ENCODE peak calls at places on chromosomes 6 and 20, in ten cellular contexts. X, E, Y, S, A, G, B, L, Q and K are unnamed samples.

GRCh38 chr20:38271609-38272120 is 11.1 kb upstream of the KIAA1755 start:
- DNase-seq in G (peak), Y (no peak), B (no peak), E (no peak), Q (no peak), L (no peak), S (no peak), A (no peak), X (no peak), K (no peak)

GRCh38 chr6:25249133-25249532 is 30.0 kb upstream of the CARMIL1 start:
- DNase-seq in E (no peak), G (no peak), Y (no peak), X (no peak), A (no peak), L (no peak), B (no peak), S (no peak), Q (no peak), K (no peak)

GRCh38 chr20:36768768-36769430 is 4.7 kb downstream of the DSN1 start:
- DNase-seq in Q (no peak), G (no peak), S (no peak), E (no peak), L (no peak), X (no peak), A (no peak), Y (peak), B (no peak), K (no peak)

GRCh38 chr6:144019929-144020328 is 11.9 kb upstream of the PLAGL1 start:
- DNase-seq in S (no peak), B (no peak), E (no peak), Y (no peak), L (no peak), A (no peak), Q (no peak), G (no peak), X (no peak), K (no peak)

GRCh38 chr20:52649727-52650126 is 322.4 kb upstream of the TSHZ2 start:
- DNase-seq in L (no peak), Y (no peak), E (no peak), S (no peak), X (no peak), B (no peak), G (no peak), Q (no peak), A (no peak), K (no peak)

GRCh38 chr20:4099905-4100675 is 84.7 kb upstream of the RNF24 start:
- DNase-seq in A (no peak), B (no peak), E (no peak), L (no peak), X (no peak), S (no peak), G (no peak), Y (peak), Q (no peak), K (no peak)

GRCh38 chr20:51366155-51366886 is 176.2 kb downstream of the NFATC2 start:
- DNase-seq in S (peak), L (no peak), B (peak), Q (no peak), E (peak), X (peak), Y (peak), G (peak), A (peak), K (no peak)

GRCh38 chr6:131954099-131954774 is 3.1 kb upstream of the CCN2 start:
- DNase-seq in Y (peak), E (no peak), Q (no peak), L (no peak), A (no peak), X (peak), B (no peak), G (peak), S (no peak), K (no peak)

GRCh38 chr6:11535801-11536230 is 1.7 kb upstream of the TMEM170B start:
- DNase-seq in L (no peak), E (no peak), B (no peak), Q (no peak), S (peak), G (peak), A (no peak), Y (peak), X (peak), K (no peak)

GRCh38 chr6:43290905-43291355 is 7.1 kb upstream of the SLC22A7 start:
- DNase-seq in X (no peak), Y (no peak), Q (no peak), L (no peak), E (no peak), G (no peak), A (no peak), S (no peak), B (no peak), K (no peak)

GRCh38 chr6:117605169-117605826 is 3.0 kb upstream of the GOPC start:
- DNase-seq in B (no peak), G (peak), Q (peak), Y (peak), L (peak), A (peak), S (peak), X (peak), E (peak), K (peak)

GRCh38 chr6:35638679-35639078 is 50.0 kb downstream of the FKBP5 start:
- DNase-seq in L (no peak), S (no peak), B (no peak), X (no peak), Q (no peak), G (no peak), Y (no peak), E (no peak), A (no peak), K (no peak)

GRCh38 chr6:143058987-143059386 is 1.7 kb upstream of the AIG1 start:
- DNase-seq in S (no peak), Q (no peak), X (peak), L (no peak), A (no peak), Y (no peak), B (no peak), G (no peak), E (no peak), K (no peak)

GRCh38 chr6:2133718-2134310 is 111.6 kb downstream of the GMDS start:
- DNase-seq in X (no peak), Y (no peak), E (no peak), Q (no peak), S (no peak), L (no peak), B (no peak), A (no peak), G (no peak), K (no peak)

GRCh38 chr6:63636516-63636968 is 940 bp downstream of the PHF3 start:
- DNase-seq in A (peak), S (no peak), Y (peak), E (no peak), X (peak), L (peak), B (no peak), G (peak), Q (peak), K (no peak)

GRCh38 chr6:10747251-10747972 is at the start of gene TMEM14B:
- DNase-seq in A (peak), L (peak), Y (peak), S (peak), Q (peak), X (peak), E (peak), B (peak), G (peak), K (peak)

GRCh38 chr20:32626407-32626806 is 41.3 kb upstream of the NOL4L start:
- DNase-seq in Q (no peak), X (no peak), S (no peak), A (no peak), B (no peak), E (no peak), Y (no peak), G (no peak), L (no peak), K (no peak)

GRCh38 chr20:53706008-53706481 is 112.4 kb upstream of the ZNF217 start:
- DNase-seq in Y (peak), Q (no peak), X (peak), S (no peak), L (no peak), B (no peak), A (no peak), G (no peak), E (no peak), K (no peak)

GRCh38 chr6:111646942-111647341 is 41.3 kb upstream of the TRAF3IP2 start:
- DNase-seq in B (peak), G (peak), Y (peak), Q (no peak), E (peak), X (no peak), L (no peak), S (no peak), A (no peak), K (no peak)

GRCh38 chr6:55040102-55040848 is 134.0 kb upstream of the HCRTR2 start:
- DNase-seq in B (no peak), G (peak), Y (peak), X (peak), S (peak), L (no peak), A (no peak), Q (no peak), E (peak), K (no peak)

GRCh38 chr6:12939314-12939713 is 222.7 kb downstream of the PHACTR1 start:
- DNase-seq in B (no peak), E (no peak), A (no peak), X (peak), Q (no peak), Y (no peak), L (no peak), G (peak), S (no peak), K (no peak)

GRCh38 chr6:53567701-53568100 is 22.8 kb upstream of the GCLC start:
- DNase-seq in X (no peak), L (no peak), G (no peak), B (no peak), A (no peak), Q (no peak), S (no peak), E (no peak), Y (no peak), K (no peak)

GRCh38 chr20:38536310-38536709 is 44.7 kb upstream of the ADIG start:
- DNase-seq in G (no peak), A (no peak), Q (no peak), Y (peak), B (no peak), S (no peak), X (no peak), L (no peak), E (no peak), K (no peak)

GRCh38 chr20:64077094-64077493 is 2.2 kb downstream of the RGS19 start:
- DNase-seq in E (no peak), X (no peak), B (no peak), A (peak), Q (no peak), S (no peak), G (no peak), Y (no peak), L (no peak), K (no peak)

GRCh38 chr20:49635171-49635570 is 67.2 kb upstream of the PTGIS start:
- DNase-seq in G (no peak), A (peak), X (no peak), B (peak), Y (no peak), S (no peak), E (no peak), L (no peak), Q (no peak), K (no peak)

DNA sequence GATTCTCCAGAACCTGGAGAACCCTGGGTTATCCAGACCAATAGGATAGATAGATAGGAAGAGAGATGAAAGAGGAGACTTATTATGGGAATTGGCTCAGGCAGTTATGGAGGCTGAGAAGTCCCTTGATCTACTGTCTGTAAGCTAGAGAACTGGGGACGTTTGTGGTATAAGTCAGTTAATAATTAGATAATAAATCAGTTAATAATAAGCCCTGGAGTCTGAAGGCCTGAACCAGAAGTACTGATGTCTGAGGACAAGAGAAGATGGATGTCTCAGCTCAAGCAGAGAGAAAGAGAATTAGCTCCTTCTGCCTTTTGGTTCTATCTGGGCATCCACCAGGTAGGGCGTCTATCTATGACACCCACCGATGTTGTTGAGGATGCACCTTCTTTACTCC is 72.9 kb upstream of the SLC22A23 start:
- DNase-seq in S (no peak), A (no peak), G (no peak), L (no peak), B (no peak), Q (no peak), X (no peak), Y (no peak), E (no peak), K (no peak)
- TF ChIP-seq CTCF in S (no peak), A (no peak), G (no peak), L (no peak), B (no peak), Q (no peak), X (no peak), Y (no peak), E (no peak), K (no peak)

DNA sequence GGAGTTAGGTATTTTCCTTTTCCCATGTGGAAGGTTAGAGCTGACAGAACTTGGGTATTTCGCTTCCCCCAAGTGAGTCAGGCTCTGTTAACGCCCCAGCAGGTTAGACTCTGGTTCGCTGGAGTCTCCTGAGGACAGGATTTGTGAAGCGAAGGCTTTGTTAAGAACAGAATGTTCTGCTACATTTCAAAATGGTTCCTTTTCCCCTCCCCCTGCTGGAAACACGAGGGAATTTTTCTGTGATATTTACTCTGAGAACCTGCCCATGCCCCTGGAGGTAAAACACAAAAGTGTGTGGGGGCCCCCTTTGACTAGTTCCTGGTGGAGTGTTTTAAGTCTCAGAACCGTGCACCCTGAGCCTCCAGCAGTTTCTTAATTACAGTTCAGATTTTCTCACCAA is 731.4 kb upstream of the CITED2 start:
- DNase-seq in E (no peak), A (no peak), G (peak), S (no peak), L (no peak), B (no peak), Q (peak), X (no peak), Y (no peak), K (no peak)
- TF ChIP-seq CTCF in E (peak), A (no peak), G (peak), S (peak), L (peak), B (no peak), Q (peak), X (no peak), Y (peak), K (no peak)

GRCh38 chr6:105001906-105002305 is 45.0 kb downstream of the LIN28B start:
- DNase-seq in A (no peak), S (no peak), E (no peak), L (no peak), Y (no peak), X (no peak), G (no peak), B (no peak), Q (no peak), K (no peak)

GRCh38 chr6:105001063-105001462 is 44.2 kb downstream of the LIN28B start:
- DNase-seq in A (no peak), X (no peak), L (no peak), B (no peak), S (no peak), Y (no peak), Q (no peak), G (no peak), E (no peak), K (no peak)

DNA sequence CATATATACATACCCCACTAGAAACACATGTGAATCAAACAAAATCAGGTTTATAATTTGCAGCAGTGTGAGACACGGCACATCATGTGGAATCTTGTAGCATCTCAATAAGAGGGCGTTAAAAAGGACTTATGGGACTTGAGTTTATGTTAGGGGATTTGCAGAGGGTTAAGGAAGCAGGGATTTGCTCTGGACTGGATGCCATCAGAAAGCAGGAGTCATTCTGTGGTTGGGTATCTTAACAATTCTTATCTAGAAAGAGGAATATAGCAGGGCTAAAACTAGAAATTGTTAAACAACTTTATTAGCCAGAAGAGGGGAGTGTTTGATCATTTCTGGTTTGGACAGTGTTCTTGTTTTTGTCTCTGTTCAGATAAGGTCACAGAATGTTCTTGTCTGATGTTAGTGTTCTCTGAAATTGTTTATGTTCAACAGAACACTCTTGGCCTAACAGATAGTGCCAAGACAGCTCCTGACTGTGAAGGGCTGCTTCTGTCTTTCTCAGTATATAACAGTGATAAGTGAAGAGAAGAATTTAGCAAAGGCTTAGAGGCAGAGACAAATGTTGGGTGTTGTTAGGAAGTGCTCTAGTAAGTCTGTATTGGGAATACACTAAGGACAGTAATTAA is 39.2 kb downstream of the LIN28B start:
- DNase-seq in E (no peak), G (peak), L (no peak), Y (peak), Q (no peak), A (no peak), B (peak), X (peak), S (peak), K (no peak)
- TF ChIP-seq CTCF in E (no peak), G (no peak), L (no peak), Y (peak), Q (no peak), A (peak), B (peak), X (peak), S (peak), K (no peak)

DNA sequence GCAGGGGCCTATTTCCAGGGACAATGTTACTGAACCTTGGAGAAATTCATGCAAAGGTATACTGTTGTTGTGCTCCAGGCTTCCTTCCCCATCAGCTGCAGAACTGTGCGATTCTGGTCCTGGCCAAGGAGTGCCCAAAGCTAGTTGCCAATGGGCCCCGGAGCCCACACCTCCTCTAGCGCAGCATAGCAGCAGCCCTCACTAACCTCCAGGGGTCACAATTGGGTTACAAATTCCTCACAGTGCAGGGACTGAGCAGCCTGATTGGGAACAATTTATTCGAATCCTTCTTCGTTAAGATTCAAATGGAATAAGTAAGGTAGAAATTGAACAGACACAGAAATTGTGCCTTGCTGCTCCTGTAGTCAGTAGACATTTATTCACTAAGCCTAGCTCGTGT is 284.9 kb downstream of the PRKN start:
- DNase-seq in B (no peak), L (peak), S (peak), A (no peak), Q (peak), X (no peak), Y (no peak), E (no peak), G (peak), K (no peak)
- TF ChIP-seq CTCF in B (no peak), L (peak), S (peak), A (no peak), Q (peak), X (peak), Y (no peak), E (no peak), G (no peak), K (peak)